ENCODE peak calls at places on chromosomes 5 and 9, in four cellular contexts. One of them, this sample, is unnamed.

GRCh38 chr9:75422939-75423522 is 334.7 kb downstream of the OSTF1 start:
- DNase-seq in GM12878: no peak
- DNase-seq in HepG2: no peak
- DNase-seq in Panc1: no peak
- DNase-seq in this sample: no peak

GRCh38 chr9:18122156-18122555 is 351.8 kb upstream of the ADAMTSL1 start:
- DNase-seq in GM12878: no peak
- DNase-seq in HepG2: no peak
- DNase-seq in Panc1: no peak
- DNase-seq in this sample: no peak

GRCh38 chr5:134549714-134550113 is 24.2 kb downstream of the JADE2 start:
- DNase-seq in GM12878: no peak
- DNase-seq in HepG2: no peak
- DNase-seq in Panc1: no peak
- DNase-seq in this sample: no peak

GRCh38 chr5:41788800-41789395 is 81.3 kb downstream of the OXCT1 start:
- DNase-seq in GM12878: no peak
- DNase-seq in HepG2: no peak
- DNase-seq in Panc1: no peak
- DNase-seq in this sample: no peak

GRCh38 chr9:106288689-106289088 is 574.3 kb upstream of the ZNF462 start:
- DNase-seq in GM12878: no peak
- DNase-seq in HepG2: no peak
- DNase-seq in Panc1: no peak
- DNase-seq in this sample: no peak

GRCh38 chr9:85130260-85130659 is 460.7 kb downstream of the NTRK2 start:
- DNase-seq in GM12878: no peak
- DNase-seq in HepG2: no peak
- DNase-seq in Panc1: no peak
- DNase-seq in this sample: no peak

GRCh38 chr5:35233601-35234000 is 3.3 kb upstream of the PRLR start:
- DNase-seq in GM12878: no peak
- DNase-seq in HepG2: no peak
- DNase-seq in Panc1: no peak
- DNase-seq in this sample: peak; percentile 60

GRCh38 chr9:134818000-134818568 is 62.5 kb upstream of the FCN2 start:
- DNase-seq in GM12878: no peak
- DNase-seq in HepG2: no peak
- DNase-seq in Panc1: no peak
- DNase-seq in this sample: no peak

GRCh38 chr5:78008356-78008967 is 232.3 kb upstream of the TBCA start:
- DNase-seq in GM12878: no peak
- DNase-seq in HepG2: peak; percentile 31
- DNase-seq in Panc1: peak; percentile 43
- DNase-seq in this sample: peak; percentile 69

GRCh38 chr9:122463828-122464632 is 13.7 kb downstream of the OR1J1 start:
- DNase-seq in GM12878: peak; percentile 45
- DNase-seq in HepG2: peak; percentile 69
- DNase-seq in Panc1: no peak
- DNase-seq in this sample: peak; percentile 84

GRCh38 chr9:136225748-136226679 is 19.6 kb downstream of the QSOX2 start:
- DNase-seq in GM12878: peak; percentile 31
- DNase-seq in HepG2: peak; percentile 44
- DNase-seq in Panc1: peak; percentile 46
- DNase-seq in this sample: peak; percentile 87

GRCh38 chr5:176548967-176549444 is at the start of gene CDHR2:
- DNase-seq in GM12878: no peak
- DNase-seq in HepG2: peak; percentile 85
- DNase-seq in Panc1: no peak
- DNase-seq in this sample: no peak

GRCh38 chr5:11062379-11062778 is 301.3 kb upstream of the DAP start:
- DNase-seq in GM12878: no peak
- DNase-seq in HepG2: no peak
- DNase-seq in Panc1: no peak
- DNase-seq in this sample: peak; percentile 41

GRCh38 chr9:107586493-107586892 is 96.9 kb upstream of the KLF4 start:
- DNase-seq in GM12878: no peak
- DNase-seq in HepG2: no peak
- DNase-seq in Panc1: no peak
- DNase-seq in this sample: no peak

GRCh38 chr5:1519631-1520141 is 4.1 kb downstream of the LPCAT1 start:
- DNase-seq in GM12878: no peak
- DNase-seq in HepG2: no peak
- DNase-seq in Panc1: no peak
- DNase-seq in this sample: no peak

GRCh38 chr9:90698874-90699440 is 56.3 kb upstream of the DIRAS2 start:
- DNase-seq in GM12878: no peak
- DNase-seq in HepG2: no peak
- DNase-seq in Panc1: no peak
- DNase-seq in this sample: no peak

GRCh38 chr9:81874926-81875325 is 53.3 kb upstream of the SPATA31D4 start:
- DNase-seq in GM12878: no peak
- DNase-seq in HepG2: no peak
- DNase-seq in Panc1: no peak
- DNase-seq in this sample: no peak

GRCh38 chr5:122937914-122938313 is 92.5 kb downstream of the SNX24 start:
- DNase-seq in GM12878: no peak
- DNase-seq in HepG2: no peak
- DNase-seq in Panc1: no peak
- DNase-seq in this sample: peak; percentile 18

GRCh38 chr5:59021286-59021673 is 438.4 kb downstream of the RAB3C start:
- DNase-seq in GM12878: no peak
- DNase-seq in HepG2: no peak
- DNase-seq in Panc1: no peak
- DNase-seq in this sample: no peak

GRCh38 chr9:72843525-72844439 is 109.1 kb downstream of the ALDH1A1 start:
- DNase-seq in GM12878: no peak
- DNase-seq in HepG2: peak; percentile 74
- DNase-seq in Panc1: no peak
- DNase-seq in this sample: peak; percentile 68

GRCh38 chr5:38793099-38793498 is 52.7 kb upstream of the OSMR start:
- DNase-seq in GM12878: no peak
- DNase-seq in HepG2: no peak
- DNase-seq in Panc1: no peak
- DNase-seq in this sample: no peak

GRCh38 chr5:38789777-38790176 is 56.0 kb upstream of the OSMR start:
- DNase-seq in GM12878: no peak
- DNase-seq in HepG2: no peak
- DNase-seq in Panc1: no peak
- DNase-seq in this sample: no peak

GRCh38 chr5:38789134-38789533 is 56.7 kb upstream of the OSMR start:
- DNase-seq in GM12878: no peak
- DNase-seq in HepG2: no peak
- DNase-seq in Panc1: no peak
- DNase-seq in this sample: no peak

GRCh38 chr5:38794986-38795385 is 50.8 kb upstream of the OSMR start:
- DNase-seq in GM12878: no peak
- DNase-seq in HepG2: no peak
- DNase-seq in Panc1: no peak
- DNase-seq in this sample: no peak

GRCh38 chr5:38790891-38791290 is 54.9 kb upstream of the OSMR start:
- DNase-seq in GM12878: no peak
- DNase-seq in HepG2: no peak
- DNase-seq in Panc1: no peak
- DNase-seq in this sample: no peak
- TF ChIP-seq POLR2AphosphoS5 in GM12878: no peak
- TF ChIP-seq POLR2AphosphoS5 in HepG2: no peak
- TF ChIP-seq POLR2AphosphoS5 in Panc1: no peak
- TF ChIP-seq POLR2AphosphoS5 in this sample: no peak

DNA sequence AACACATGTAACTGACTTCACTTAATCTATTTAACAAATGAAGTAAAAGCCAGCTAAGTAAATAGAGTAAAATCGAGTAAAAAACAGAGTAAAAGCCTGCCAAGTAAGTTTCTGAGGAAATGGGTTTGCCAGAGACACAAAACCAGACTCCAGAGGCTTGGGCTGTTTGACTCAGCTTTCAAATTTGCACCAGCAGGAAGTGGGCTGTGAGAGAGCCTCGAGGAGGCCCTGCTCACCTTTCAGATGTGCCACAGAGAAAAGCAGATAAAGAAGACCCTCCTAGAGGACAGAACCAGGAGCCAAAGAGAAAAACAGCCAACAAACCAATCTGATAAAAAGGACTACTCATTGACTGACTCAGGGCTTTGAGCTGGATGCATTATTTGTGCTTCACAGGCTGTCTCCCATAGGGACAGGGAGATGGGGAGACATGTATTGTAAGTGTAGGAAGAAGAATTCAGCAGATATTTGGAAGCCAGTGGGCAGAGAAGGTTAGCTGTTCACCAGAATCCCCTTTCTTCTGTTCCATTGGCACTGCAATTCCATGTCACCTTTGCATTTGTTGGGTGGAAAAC is 14.4 kb upstream of the AMACR start:
- DNase-seq in GM12878: no peak
- DNase-seq in HepG2: no peak
- DNase-seq in Panc1: no peak
- DNase-seq in this sample: no peak
- H3K4me3 ChIP-seq in GM12878: no peak overlapping the region
- H3K4me3 ChIP-seq in HepG2: no peak overlapping the region
- H3K4me3 ChIP-seq in Panc1: no peak overlapping the region
- H3K4me3 ChIP-seq in this sample: no peak overlapping the region

DNA sequence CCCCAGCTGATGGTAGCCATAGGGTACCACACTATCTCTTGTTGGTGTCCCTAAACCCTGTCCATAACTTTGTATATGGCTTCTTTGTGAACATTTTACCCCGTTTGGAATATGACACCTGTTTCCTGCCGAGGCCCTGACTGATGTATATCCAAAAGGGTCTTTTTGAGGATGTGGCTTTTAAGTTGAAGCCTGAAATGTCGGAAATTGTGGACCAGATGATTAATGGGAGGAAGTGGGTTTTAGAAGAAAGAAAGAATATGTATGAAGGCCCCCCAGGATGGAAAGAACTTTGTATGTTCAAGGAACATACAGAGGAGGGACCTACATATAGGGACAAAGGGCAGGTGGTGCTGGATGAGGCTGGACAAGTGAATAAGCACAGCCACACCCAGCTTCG is 16.7 kb upstream of the TNFSF8 start:
- DNase-seq in GM12878: no peak
- DNase-seq in HepG2: no peak
- DNase-seq in Panc1: no peak
- DNase-seq in this sample: no peak
- TF ChIP-seq REST in GM12878: no peak
- TF ChIP-seq REST in HepG2: no peak
- TF ChIP-seq REST in Panc1: no peak
- TF ChIP-seq REST in this sample: no peak

DNA sequence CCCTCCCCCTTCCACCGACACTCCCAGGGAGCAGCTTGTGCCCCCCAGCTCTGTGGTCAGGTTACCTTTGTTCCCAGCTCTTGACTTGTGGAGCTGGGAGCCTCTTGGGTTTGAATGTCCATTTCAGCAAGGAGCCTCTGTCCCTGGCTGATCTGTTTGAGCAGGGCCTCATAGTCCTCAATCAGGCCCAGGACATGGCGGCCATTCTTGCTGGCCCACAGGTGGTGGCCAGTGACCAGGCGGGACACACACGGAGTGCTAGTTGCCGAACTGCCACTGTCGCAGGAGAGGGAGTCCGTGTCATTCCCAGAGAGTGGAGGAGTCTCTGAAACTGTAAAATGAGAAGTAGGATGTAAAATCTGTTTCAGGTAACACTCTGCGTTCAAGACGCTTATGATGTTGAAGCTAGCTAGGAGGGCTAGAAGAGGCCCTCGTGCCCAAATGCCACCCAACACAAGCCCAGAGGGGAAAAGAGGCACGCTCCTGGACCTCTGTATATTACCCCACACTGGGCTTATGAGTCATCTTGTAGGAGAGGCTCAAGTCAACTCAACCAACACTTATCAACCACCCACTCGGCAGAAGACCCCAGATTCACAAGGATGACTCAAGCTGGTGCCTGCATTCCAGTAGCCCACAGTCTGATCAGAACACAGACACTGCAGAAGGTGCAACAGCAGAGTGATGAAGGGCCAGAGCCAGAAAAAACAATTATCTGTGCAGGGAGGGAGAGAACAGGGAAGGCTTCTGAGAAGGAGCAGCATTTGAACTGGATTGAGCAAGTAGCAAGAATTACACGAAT is 177.0 kb downstream of the CDK5RAP2 start:
- DNase-seq in GM12878: no peak
- DNase-seq in HepG2: no peak
- DNase-seq in Panc1: peak; percentile 13
- DNase-seq in this sample: no peak
- TF ChIP-seq POLR2AphosphoS5 in GM12878: no peak
- TF ChIP-seq POLR2AphosphoS5 in HepG2: no peak
- TF ChIP-seq POLR2AphosphoS5 in Panc1: no peak
- TF ChIP-seq POLR2AphosphoS5 in this sample: no peak

DNA sequence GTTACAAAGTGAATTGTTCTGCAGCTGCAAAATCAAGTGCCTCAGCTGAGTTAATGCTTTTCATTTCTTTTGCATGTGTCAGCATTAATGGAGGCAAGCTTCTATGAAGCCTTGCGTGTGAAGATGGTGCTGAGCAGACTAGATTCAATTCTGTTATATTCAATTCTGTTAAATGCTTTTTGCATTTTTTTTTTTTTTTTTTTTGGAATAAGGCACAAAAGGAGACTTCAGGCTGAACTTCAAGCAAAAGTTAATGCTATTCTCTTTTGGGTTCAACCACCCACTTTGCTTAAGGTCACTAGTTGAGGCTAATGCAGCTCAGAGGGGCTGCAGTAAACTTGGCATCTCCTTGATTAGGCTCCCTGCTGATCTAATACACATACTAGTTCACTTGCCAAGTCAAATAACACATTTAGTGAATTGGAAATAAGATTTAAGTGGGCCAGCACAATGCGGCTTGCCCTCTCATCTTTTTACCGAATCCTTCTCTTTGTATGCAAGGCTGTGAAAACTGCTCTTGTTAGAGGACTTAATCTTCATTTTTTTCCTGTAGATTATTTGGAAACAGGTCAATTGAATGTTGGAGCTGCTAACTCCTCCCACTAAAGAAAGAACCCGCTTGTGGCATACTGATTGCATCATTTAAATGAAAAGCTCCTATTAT is 1020.2 kb downstream of the NR2F1-AS1 start:
- DNase-seq in GM12878: no peak
- DNase-seq in HepG2: no peak
- DNase-seq in Panc1: peak; percentile 86
- DNase-seq in this sample: peak; percentile 61
- H3K4me3 ChIP-seq in GM12878: no peak overlapping the region
- H3K4me3 ChIP-seq in HepG2: no peak overlapping the region
- H3K4me3 ChIP-seq in Panc1: peak overlapping the region; percentile 24
- H3K4me3 ChIP-seq in this sample: no peak overlapping the region

GRCh38 chr9:11206925-11207324 is 594.1 kb upstream of the PTPRD start:
- DNase-seq in GM12878: no peak
- DNase-seq in HepG2: no peak
- DNase-seq in Panc1: no peak
- DNase-seq in this sample: no peak
- TF ChIP-seq REST in GM12878: no peak
- TF ChIP-seq REST in HepG2: no peak
- TF ChIP-seq REST in Panc1: no peak
- TF ChIP-seq REST in this sample: no peak

GRCh38 chr9:124332321-124332720 is 74.6 kb downstream of the NEK6 start:
- DNase-seq in GM12878: no peak
- DNase-seq in HepG2: no peak
- DNase-seq in Panc1: no peak
- DNase-seq in this sample: no peak

GRCh38 chr9:124334568-124335319 is 77.0 kb downstream of the NEK6 start:
- DNase-seq in GM12878: no peak
- DNase-seq in HepG2: no peak
- DNase-seq in Panc1: no peak
- DNase-seq in this sample: no peak

GRCh38 chr9:124333180-124333579 is 75.4 kb downstream of the NEK6 start:
- DNase-seq in GM12878: no peak
- DNase-seq in HepG2: no peak
- DNase-seq in Panc1: no peak
- DNase-seq in this sample: no peak

GRCh38 chr9:124331580-124331979 is 73.8 kb downstream of the NEK6 start:
- DNase-seq in GM12878: no peak
- DNase-seq in HepG2: no peak
- DNase-seq in Panc1: no peak
- DNase-seq in this sample: no peak

GRCh38 chr9:124332756-124333155 is 75.0 kb downstream of the NEK6 start:
- DNase-seq in GM12878: no peak
- DNase-seq in HepG2: no peak
- DNase-seq in Panc1: no peak
- DNase-seq in this sample: no peak
- TF ChIP-seq POLR2AphosphoS5 in GM12878: no peak
- TF ChIP-seq POLR2AphosphoS5 in HepG2: no peak
- TF ChIP-seq POLR2AphosphoS5 in Panc1: no peak
- TF ChIP-seq POLR2AphosphoS5 in this sample: no peak

This sample was measured in GM23338.